ENCODE peak calls at places on chromosomes 4 and X, in five cellular contexts. M is stimulated activated CD4-positive, alpha-beta T cell treated with anti-CD3 and anti-CD28 coated beads, Interleukin-4, amount 100 ng/mL, for 24 hours; I is B cell; V is AG10803; Q is stomach. E is an unnamed sample.

GRCh38 chr4:75345436-75345835 is 168.8 kb downstream of the RCHY1 start:
- DNase-seq in V (no peak), I (no peak), M (no peak), Q (no peak), E (peak)

GRCh38 chrX:19549838-19550237 is 34.5 kb upstream of the MAP3K15 start:
- DNase-seq in M (peak), Q (no peak), V (no peak), I (no peak), E (no peak)

GRCh38 chr4:121739575-121739974 is 25.4 kb downstream of the SMIM43 start:
- DNase-seq in M (no peak), I (no peak), Q (no peak), V (no peak), E (no peak)

GRCh38 chr4:88846232-88846790 is 148.7 kb upstream of the NAP1L5 start:
- DNase-seq in Q (no peak), M (no peak), V (no peak), I (no peak), E (peak)

GRCh38 chr4:1356181-1356998 is 9.4 kb downstream of the UVSSA start:
- DNase-seq in I (peak), V (peak), M (peak), Q (peak), E (peak)

GRCh38 chrX:2627272-2627867 is 63.7 kb upstream of the CD99 start:
- DNase-seq in V (peak), M (peak), Q (peak), I (no peak), E (peak)

GRCh38 chr4:61375316-61375715 is 175.2 kb downstream of the ADGRL3 start:
- DNase-seq in M (no peak), Q (no peak), I (no peak), V (no peak), E (peak)

GRCh38 chr4:152408514-152409327 is 127.2 kb downstream of the FBXW7 start:
- DNase-seq in V (peak), I (no peak), M (peak), Q (no peak), E (peak)

GRCh38 chr4:43843501-43843900 is 605.1 kb downstream of the KCTD8 start:
- DNase-seq in Q (no peak), I (no peak), V (no peak), M (no peak), E (no peak)

GRCh38 chr4:26048378-26048882 is 134.4 kb downstream of the SMIM20 start:
- DNase-seq in M (no peak), V (peak), I (no peak), Q (no peak), E (peak)

GRCh38 chr4:109690690-109691410 is 12.4 kb downstream of the CASP6 start:
- DNase-seq in I (no peak), Q (no peak), M (no peak), V (no peak), E (no peak)

GRCh38 chr4:74656596-74656995 is 137.7 kb downstream of the BTC start:
- DNase-seq in Q (no peak), V (no peak), M (no peak), I (no peak), E (no peak)